ENCODE peak calls at places on chromosomes 6 and 20, in five cellular contexts. X, N, V, K and H are unnamed samples.

GRCh38 chr20:35025116-35025515 is 67.5 kb downstream of the TRPC4AP start:
- DNase-seq in K (no peak), N (no peak), X (no peak), V (no peak), H (no peak)

GRCh38 chr20:10217517-10218410 is 866 bp upstream of the SNAP25 start:
- DNase-seq in N (peak; percentile 99), X (peak; percentile 50), V (peak; percentile 65), K (no peak), H (peak; percentile 98)

GRCh38 chr6:1612902-1613301 is 3.2 kb downstream of the FOXC1 start:
- DNase-seq in X (peak; percentile 71), V (peak; percentile 61), K (no peak), N (peak; percentile 75), H (peak; percentile 63)

GRCh38 chr6:22356362-22356940 is 59.6 kb upstream of the PRL start:
- DNase-seq in V (no peak), X (no peak), K (no peak), N (no peak), H (no peak)

GRCh38 chr6:33853736-33854135 is 49.9 kb upstream of the MLN start:
- DNase-seq in V (no peak), K (no peak), N (no peak), X (no peak), H (no peak)

GRCh38 chr20:57390604-57391438 is at the start of gene RBM38:
- DNase-seq in K (peak; percentile 19), X (peak; percentile 34), N (peak; percentile 46), V (peak; percentile 56), H (no peak)

GRCh38 chr6:21801786-21802610 is 208.4 kb downstream of the SOX4 start:
- DNase-seq in N (no peak), X (no peak), V (no peak), K (no peak), H (no peak)

GRCh38 chr6:33974471-33974870 is 170.7 kb upstream of the MLN start:
- DNase-seq in V (no peak), K (no peak), N (no peak), X (no peak), H (no peak)

GRCh38 chr6:141752677-141753076 is 380.0 kb upstream of the GJE1 start:
- DNase-seq in K (no peak), V (no peak), N (no peak), X (no peak), H (no peak)

GRCh38 chr6:82612475-82612874 is 248.9 kb downstream of the TPBG start:
- DNase-seq in K (no peak), X (no peak), N (peak; percentile 17), V (no peak), H (no peak)

GRCh38 chr20:22984008-22984407 is 51.1 kb upstream of the SSTR4 start:
- DNase-seq in N (no peak), V (no peak), K (no peak), X (no peak), H (no peak)

GRCh38 chr20:36865076-36865860 is 10.7 kb upstream of the TLDC2 start:
- DNase-seq in N (no peak), V (no peak), K (no peak), X (no peak), H (no peak)

GRCh38 chr20:1491891-1492642 is 847 bp upstream of the SIRPB2 start:
- DNase-seq in K (no peak), V (peak; percentile 63), N (no peak), X (no peak), H (no peak)

GRCh38 chr20:8132632-8133587 is 844 bp downstream of the PLCB1 start:
- DNase-seq in K (no peak), N (peak; percentile 40), V (peak; percentile 41), X (peak; percentile 28), H (no peak)

GRCh38 chr20:22905667-22906066 is 129.4 kb upstream of the SSTR4 start:
- DNase-seq in V (no peak), N (peak; percentile 4), K (no peak), X (no peak), H (no peak)

GRCh38 chr6:132931937-132932336 is 117.6 kb downstream of the RPS12 start:
- DNase-seq in X (peak; percentile 34), V (peak; percentile 4), N (peak; percentile 92), K (no peak), H (peak; percentile 90)

GRCh38 chr20:43963233-43963632 is 48.6 kb downstream of the TOX2 start:
- DNase-seq in V (no peak), K (no peak), X (no peak), N (no peak), H (no peak)

GRCh38 chr6:136783021-136783420 is 9.3 kb downstream of the MAP3K5 start:
- DNase-seq in N (no peak), V (no peak), K (no peak), X (no peak), H (no peak)

GRCh38 chr6:136779682-136780081 is 12.6 kb downstream of the MAP3K5 start:
- DNase-seq in V (no peak), N (no peak), K (no peak), X (no peak), H (no peak)

GRCh38 chr6:136782021-136782770 is 10.1 kb downstream of the MAP3K5 start:
- DNase-seq in V (peak; percentile 76), N (peak; percentile 75), X (peak; percentile 68), K (no peak), H (peak; percentile 64)

GRCh38 chr6:136783495-136784270 is 8.6 kb downstream of the MAP3K5 start:
- DNase-seq in X (no peak), K (no peak), N (no peak), V (no peak), H (no peak)

DNA sequence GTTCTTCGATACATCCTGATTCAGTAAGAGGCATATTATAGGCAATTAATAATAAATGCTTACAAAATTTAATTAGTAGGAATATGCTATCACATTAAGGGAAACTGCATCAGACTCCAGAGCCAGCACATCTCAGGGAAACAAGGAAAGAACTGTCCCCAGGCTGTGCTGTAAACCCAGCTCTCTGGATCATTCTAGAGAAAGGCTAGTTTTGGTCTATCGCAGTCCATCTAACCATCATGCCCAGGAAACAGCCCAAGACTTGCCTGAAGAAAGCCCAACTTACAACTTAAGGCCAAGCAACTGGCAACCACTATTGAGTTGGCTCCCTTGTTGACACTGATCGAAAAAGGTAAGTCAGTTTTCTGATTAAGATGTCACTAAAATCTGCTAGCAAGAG is 11.3 kb downstream of the MAP3K5 start:
- DNase-seq in K (no peak), N (no peak), X (no peak), V (no peak), H (no peak)
- H3K79me2 ChIP-seq in K (peaks cover 21% of the 10 kb centered on the region), N (peaks cover 53% of the 10 kb centered on the region), X (peaks cover 36% of the 10 kb centered on the region), V (peaks cover 15% of the 10 kb centered on the region), H (peaks cover 48% of the 10 kb centered on the region)

DNA sequence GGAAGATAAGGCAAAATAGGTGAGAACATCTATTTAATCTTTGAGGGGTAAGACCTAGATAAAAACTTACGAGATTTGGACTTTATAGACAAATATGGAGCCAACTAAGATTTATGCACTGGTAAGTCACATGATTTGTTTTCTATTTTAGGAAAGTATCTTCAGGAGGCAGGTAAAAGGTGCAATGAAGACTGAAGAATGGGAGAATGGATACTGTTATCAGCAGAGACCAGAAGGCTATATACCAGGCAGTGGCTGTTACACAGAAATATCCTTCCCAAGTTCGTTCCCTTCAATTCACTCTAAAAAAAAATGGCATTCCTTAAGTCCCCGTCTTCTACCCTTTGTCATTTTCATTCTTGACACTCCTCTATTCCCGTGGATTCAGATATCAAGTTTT is 123.8 kb downstream of the MYB start:
- DNase-seq in N (no peak), K (no peak), X (no peak), V (no peak), H (no peak)
- H3K4me2 ChIP-seq in N (no peak overlapping the region), K (no peak overlapping the region), X (no peak overlapping the region), V (no peak overlapping the region), H (no peak overlapping the region)

DNA sequence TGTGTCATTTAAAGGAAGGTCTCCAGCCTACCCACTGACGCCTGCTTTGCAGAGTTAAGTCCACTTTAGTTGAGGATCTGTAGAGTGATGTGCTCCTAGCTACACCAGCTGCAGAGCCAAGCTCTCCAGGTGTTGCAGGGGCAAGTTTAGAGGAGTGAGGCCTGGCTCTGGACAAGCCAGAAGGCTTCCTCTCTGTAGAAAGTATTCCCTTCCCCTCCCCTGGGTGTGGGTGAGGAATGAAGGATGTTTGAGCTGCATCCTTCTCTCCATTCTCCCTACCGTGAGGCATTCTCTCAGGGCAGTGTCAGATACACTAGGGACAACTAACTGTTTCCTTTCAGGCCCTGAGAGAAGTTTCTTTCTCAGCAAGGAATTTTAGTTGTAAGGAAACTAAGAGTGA is 66.5 kb downstream of the ELOVL5 start:
- DNase-seq in V (no peak), K (no peak), X (no peak), N (no peak), H (no peak)
- H3K79me2 ChIP-seq in V (peaks cover 29% of the 10 kb centered on the region), K (peaks cover 7% of the 10 kb centered on the region), X (peaks cover 23% of the 10 kb centered on the region), N (no peaks in the 10 kb centered on the region), H (peaks cover 35% of the 10 kb centered on the region)

DNA sequence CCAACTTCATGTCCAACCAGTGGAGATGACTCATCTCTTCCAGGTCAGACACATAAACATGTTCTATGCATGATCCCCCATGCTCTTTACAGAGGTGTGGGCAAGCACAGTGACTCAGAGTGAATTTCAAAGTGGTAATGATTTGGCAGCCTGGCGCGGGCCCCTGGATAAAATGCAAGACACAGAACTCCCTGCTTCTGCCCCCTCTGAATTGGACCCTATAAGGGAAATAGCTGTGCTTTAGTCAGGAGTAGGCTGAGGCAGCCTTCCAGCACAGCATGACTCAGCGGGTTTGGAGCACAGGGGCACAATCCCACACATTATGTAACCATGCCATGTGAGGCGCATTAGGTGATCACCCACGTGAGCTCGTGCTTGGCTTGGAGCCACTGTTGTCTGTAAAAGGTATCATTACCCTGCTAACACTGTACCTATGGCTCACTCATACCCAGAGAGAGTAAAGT is 127.4 kb downstream of the C6orf118 start:
- DNase-seq in K (no peak), V (no peak), N (peak; percentile 92), X (peak; percentile 21), H (peak; percentile 88)
- H3K4me2 ChIP-seq in K (no peak overlapping the region), V (no peak overlapping the region), N (no peak overlapping the region), X (no peak overlapping the region), H (no peak overlapping the region)

GRCh38 chr6:106275692-106276091 is 49.9 kb downstream of the ATG5 start:
- DNase-seq in K (no peak), N (peak; percentile 89), X (no peak), V (no peak), H (peak; percentile 84)

GRCh38 chr6:106273087-106273486 is 52.5 kb downstream of the ATG5 start:
- DNase-seq in X (no peak), V (no peak), K (no peak), N (no peak), H (no peak)

DNA sequence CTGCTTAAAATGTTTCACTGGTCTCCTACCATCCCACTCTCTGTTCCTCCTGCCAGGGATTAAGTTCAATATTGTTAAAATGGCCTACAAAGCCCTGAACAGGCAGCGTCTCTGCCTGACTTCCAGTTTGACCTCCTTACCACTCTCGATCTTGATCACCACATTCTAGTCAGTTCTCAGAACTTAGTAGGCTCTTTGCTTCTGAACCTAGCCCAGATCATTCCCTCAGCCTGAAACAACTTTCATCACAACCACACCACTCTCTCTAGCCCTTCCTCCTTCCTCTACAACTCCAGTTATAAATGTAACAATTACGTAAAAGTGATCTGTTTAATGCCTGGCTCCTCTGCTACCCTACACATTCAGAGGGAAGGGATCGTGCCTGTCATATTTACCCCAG is 53.3 kb downstream of the ATG5 start:
- DNase-seq in N (no peak), X (no peak), V (no peak), K (no peak), H (no peak)
- H3K79me2 ChIP-seq in N (peaks cover 2% of the 10 kb centered on the region), X (peaks cover 78% of the 10 kb centered on the region), V (peaks cover 50% of the 10 kb centered on the region), K (peaks cover 66% of the 10 kb centered on the region), H (peaks cover 58% of the 10 kb centered on the region)